ENCODE peak calls at places on chromosomes 6 and 20, in five cellular contexts. G, H, B, A and E are unnamed samples.

GRCh38 chr6:18352842-18353241 is 34.3 kb upstream of the RNF144B start:
- DNase-seq in G (no peak), H (no peak), B (no peak), A (no peak), E (no peak)

GRCh38 chr20:54167909-54168872 is 5.6 kb downstream of the CYP24A1 start:
- DNase-seq in G (no peak), H (no peak), B (no peak), A (no peak), E (no peak)

GRCh38 chr6:16766043-16766521 is 4.8 kb upstream of the ATXN1 start:
- DNase-seq in G (no peak), H (no peak), B (no peak), A (peak), E (no peak)

GRCh38 chr20:61556116-61556515 is 304.1 kb downstream of the CDH4 start:
- DNase-seq in G (no peak), H (no peak), B (no peak), A (peak), E (no peak)

GRCh38 chr6:19121516-19121915 is 715.7 kb upstream of the ID4 start:
- DNase-seq in G (no peak), H (no peak), B (no peak), A (no peak), E (no peak)

GRCh38 chr6:44298864-44299263 is 14.3 kb downstream of the AARS2 start:
- DNase-seq in G (no peak), H (no peak), B (no peak), A (no peak), E (no peak)

GRCh38 chr6:75673885-75674284 is 72.2 kb downstream of the SENP6 start:
- DNase-seq in G (no peak), H (no peak), B (no peak), A (no peak), E (no peak)

GRCh38 chr6:143325379-143326140 is 124.9 kb downstream of the ADAT2 start:
- DNase-seq in G (no peak), H (no peak), B (no peak), A (peak), E (no peak)

GRCh38 chr6:16292942-16293341 is 54.6 kb downstream of the GMPR start:
- DNase-seq in G (no peak), H (no peak), B (no peak), A (no peak), E (no peak)

GRCh38 chr6:33707771-33708170 is 3.7 kb downstream of the UQCC2 start:
- DNase-seq in G (no peak), H (no peak), B (no peak), A (no peak), E (no peak)

GRCh38 chr20:48823960-48824497 is 3.8 kb downstream of the PREX1 start:
- DNase-seq in G (no peak), H (no peak), B (no peak), A (peak), E (no peak)

GRCh38 chr20:5821627-5822215 is 71.5 kb downstream of the SHLD1 start:
- DNase-seq in G (no peak), H (no peak), B (peak), A (no peak), E (no peak)

GRCh38 chr6:4459032-4459431 is 317.2 kb upstream of the CDYL start:
- DNase-seq in G (no peak), H (no peak), B (no peak), A (peak), E (no peak)

GRCh38 chr6:138818496-138819194 is 22.8 kb downstream of the ECT2L start:
- DNase-seq in G (no peak), H (no peak), B (no peak), A (no peak), E (no peak)

GRCh38 chr6:108260126-108260808 is 573 bp downstream of the SNX3 start:
- DNase-seq in G (no peak), H (peak), B (peak), A (peak), E (peak)

GRCh38 chr6:87066449-87067288 is 28.2 kb downstream of the CGA start:
- DNase-seq in G (no peak), H (peak), B (peak), A (peak), E (no peak)

GRCh38 chr6:33171096-33171888 is 21.0 kb downstream of the COL11A2 start:
- DNase-seq in G (peak), H (no peak), B (no peak), A (no peak), E (no peak)

GRCh38 chr6:31836036-31836675 is 8.6 kb downstream of the HSPA1B start:
- DNase-seq in G (no peak), H (no peak), B (no peak), A (no peak), E (no peak)

GRCh38 chr20:24034820-24035219 is 46.2 kb upstream of the GGTLC1 start:
- DNase-seq in G (no peak), H (no peak), B (peak), A (peak), E (no peak)

GRCh38 chr6:35919827-35920751 is 809 bp downstream of the SRPK1 start:
- DNase-seq in G (no peak), H (no peak), B (peak), A (peak), E (no peak)

GRCh38 chr20:50089140-50089786 is 23.7 kb downstream of the UBE2V1 start:
- DNase-seq in G (no peak), H (no peak), B (no peak), A (no peak), E (no peak)
- H3K27ac ChIP-seq in G (no peak), H (no peak), B (no peak), A (no peak), E (no peak)

GRCh38 chr20:25280051-25280573 is 32.2 kb downstream of the PYGB start:
- DNase-seq in G (peak), H (peak), B (peak), A (no peak), E (no peak)
- H3K27ac ChIP-seq in G (peak), H (no peak), B (no peak), A (no peak), E (no peak)

DNA sequence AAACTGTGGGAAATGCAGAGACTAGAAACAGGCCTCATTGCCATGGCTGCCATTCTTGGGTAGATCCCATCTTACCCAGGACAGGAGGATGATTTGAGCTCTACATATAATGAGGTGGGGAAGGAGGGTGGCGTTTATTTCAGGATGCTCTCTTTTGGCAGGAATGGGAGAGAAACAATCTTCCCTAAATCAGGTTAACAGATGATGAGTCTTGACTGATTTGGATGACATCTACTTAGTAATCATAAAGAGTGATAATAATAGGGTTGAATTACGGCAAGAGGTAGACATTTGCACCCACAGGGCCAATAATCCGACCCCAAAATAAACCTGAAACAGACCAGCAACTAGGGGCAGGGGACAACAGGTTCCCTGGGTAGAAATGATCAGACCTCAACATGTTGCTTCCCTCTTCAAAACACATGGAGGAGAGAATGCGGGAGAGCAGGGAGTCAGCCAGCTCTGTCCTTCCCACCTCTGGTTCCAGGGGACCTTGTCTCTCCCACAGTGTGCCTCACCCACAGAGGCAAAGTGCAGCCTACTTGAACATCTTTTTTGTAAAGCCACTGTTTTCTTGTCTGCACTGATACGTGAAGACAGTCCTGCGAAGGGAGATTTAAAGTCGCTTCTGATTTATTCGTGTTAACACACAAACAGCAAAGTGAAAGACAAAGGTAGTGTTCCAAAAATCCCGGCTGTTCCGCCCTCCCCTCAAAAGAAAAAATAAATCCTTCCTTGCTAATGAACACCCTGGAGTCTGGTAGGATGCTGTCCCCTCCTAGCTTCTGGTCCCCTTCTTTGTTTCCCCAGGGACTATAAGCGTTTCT is 3.9 kb downstream of the FOXQ1 start:
- DNase-seq in G (no peak), H (no peak), B (no peak), A (no peak), E (no peak)
- H3K27ac ChIP-seq in G (no peak), H (no peak), B (no peak), A (no peak), E (no peak)

GRCh38 chr6:26594128-26594493 is 2.6 kb upstream of the ABT1 start:
- DNase-seq in G (no peak), H (no peak), B (no peak), A (no peak), E (no peak)

GRCh38 chr6:26595669-26596269 is 984 bp upstream of the ABT1 start:
- DNase-seq in G (peak), H (peak), B (peak), A (peak), E (peak)

GRCh38 chr6:26596579-26597388 is at the start of gene ABT1:
- DNase-seq in G (peak), H (peak), B (peak), A (peak), E (peak)

GRCh38 chr6:26593278-26594127 is 3.2 kb upstream of the ABT1 start:
- DNase-seq in G (no peak), H (no peak), B (no peak), A (no peak), E (no peak)

GRCh38 chr6:26594730-26595632 is 1.8 kb upstream of the ABT1 start:
- DNase-seq in G (no peak), H (no peak), B (no peak), A (peak), E (peak)
- H3K27ac ChIP-seq in G (peak), H (peak), B (peak), A (no peak), E (peak)

GRCh38 chr6:148520109-148520841 is 177.6 kb downstream of the SASH1 start:
- DNase-seq in G (no peak), H (no peak), B (no peak), A (no peak), E (no peak)
- H3K27ac ChIP-seq in G (peak), H (peak), B (no peak), A (no peak), E (peak)